ENCODE peak calls at places on chromosomes 7 and 10, in five cellular contexts. One of them, this sample, is unnamed.
A peak's percentile ranks its signal among the peaks of the same experiment; 100 is the strongest.

GRCh38 chr10:77837925-77838595 is 88.5 kb downstream of the DLG5 start:
- DNase-seq in mucosa of gallbladder: no peak
- DNase-seq in stimulated activated CD4-positive, alpha-beta T cell treated with anti-CD3 and anti-CD28 coated beads, Interleukin-12 subunit alpha, Interleukin-12 subunit beta, amount 100 ng/mL, for 4 hours: no peak
- DNase-seq in iPS DF 19.7: no peak
- DNase-seq in naive thymus-derived CD4-positive, alpha-beta T cell: no peak
- DNase-seq in this sample: no peak

GRCh38 chr7:102425639-102426267 is 7.6 kb upstream of the ORAI2 start:
- DNase-seq in mucosa of gallbladder: peak; percentile 32
- DNase-seq in stimulated activated CD4-positive, alpha-beta T cell treated with anti-CD3 and anti-CD28 coated beads, Interleukin-12 subunit alpha, Interleukin-12 subunit beta, amount 100 ng/mL, for 4 hours: peak; percentile 75
- DNase-seq in iPS DF 19.7: no peak
- DNase-seq in naive thymus-derived CD4-positive, alpha-beta T cell: no peak
- DNase-seq in this sample: peak; percentile 80

GRCh38 chr10:120765241-120765803 is 85.8 kb upstream of the WDR11 start:
- DNase-seq in mucosa of gallbladder: no peak
- DNase-seq in stimulated activated CD4-positive, alpha-beta T cell treated with anti-CD3 and anti-CD28 coated beads, Interleukin-12 subunit alpha, Interleukin-12 subunit beta, amount 100 ng/mL, for 4 hours: no peak
- DNase-seq in iPS DF 19.7: no peak
- DNase-seq in naive thymus-derived CD4-positive, alpha-beta T cell: no peak
- DNase-seq in this sample: no peak

GRCh38 chr7:64871761-64872160 is 31.3 kb upstream of the ZNF273 start:
- DNase-seq in mucosa of gallbladder: peak; percentile 6
- DNase-seq in stimulated activated CD4-positive, alpha-beta T cell treated with anti-CD3 and anti-CD28 coated beads, Interleukin-12 subunit alpha, Interleukin-12 subunit beta, amount 100 ng/mL, for 4 hours: no peak
- DNase-seq in iPS DF 19.7: no peak
- DNase-seq in naive thymus-derived CD4-positive, alpha-beta T cell: no peak
- DNase-seq in this sample: no peak

GRCh38 chr10:58189269-58189668 is 78.4 kb downstream of the IPMK start:
- DNase-seq in mucosa of gallbladder: no peak
- DNase-seq in stimulated activated CD4-positive, alpha-beta T cell treated with anti-CD3 and anti-CD28 coated beads, Interleukin-12 subunit alpha, Interleukin-12 subunit beta, amount 100 ng/mL, for 4 hours: no peak
- DNase-seq in iPS DF 19.7: no peak
- DNase-seq in naive thymus-derived CD4-positive, alpha-beta T cell: no peak
- DNase-seq in this sample: no peak

GRCh38 chr7:100506356-100506930 is 22.7 kb downstream of the NYAP1 start:
- DNase-seq in mucosa of gallbladder: no peak
- DNase-seq in stimulated activated CD4-positive, alpha-beta T cell treated with anti-CD3 and anti-CD28 coated beads, Interleukin-12 subunit alpha, Interleukin-12 subunit beta, amount 100 ng/mL, for 4 hours: no peak
- DNase-seq in iPS DF 19.7: no peak
- DNase-seq in naive thymus-derived CD4-positive, alpha-beta T cell: no peak
- DNase-seq in this sample: no peak

GRCh38 chr7:30789334-30789711 is 18.1 kb downstream of the MINDY4 start:
- DNase-seq in mucosa of gallbladder: no peak
- DNase-seq in stimulated activated CD4-positive, alpha-beta T cell treated with anti-CD3 and anti-CD28 coated beads, Interleukin-12 subunit alpha, Interleukin-12 subunit beta, amount 100 ng/mL, for 4 hours: no peak
- DNase-seq in iPS DF 19.7: no peak
- DNase-seq in naive thymus-derived CD4-positive, alpha-beta T cell: no peak
- DNase-seq in this sample: no peak

GRCh38 chr7:107746006-107746405 is 2.1 kb downstream of the CBLL1 start:
- DNase-seq in mucosa of gallbladder: no peak
- DNase-seq in stimulated activated CD4-positive, alpha-beta T cell treated with anti-CD3 and anti-CD28 coated beads, Interleukin-12 subunit alpha, Interleukin-12 subunit beta, amount 100 ng/mL, for 4 hours: no peak
- DNase-seq in iPS DF 19.7: no peak
- DNase-seq in naive thymus-derived CD4-positive, alpha-beta T cell: no peak
- DNase-seq in this sample: no peak

GRCh38 chr7:144057954-144058353 is 9.2 kb downstream of the OR2A5 start:
- DNase-seq in mucosa of gallbladder: no peak
- DNase-seq in stimulated activated CD4-positive, alpha-beta T cell treated with anti-CD3 and anti-CD28 coated beads, Interleukin-12 subunit alpha, Interleukin-12 subunit beta, amount 100 ng/mL, for 4 hours: no peak
- DNase-seq in iPS DF 19.7: no peak
- DNase-seq in naive thymus-derived CD4-positive, alpha-beta T cell: no peak
- DNase-seq in this sample: no peak

GRCh38 chr10:88028654-88029053 is 165.2 kb downstream of the PTEN start:
- DNase-seq in mucosa of gallbladder: peak; percentile 47
- DNase-seq in stimulated activated CD4-positive, alpha-beta T cell treated with anti-CD3 and anti-CD28 coated beads, Interleukin-12 subunit alpha, Interleukin-12 subunit beta, amount 100 ng/mL, for 4 hours: no peak
- DNase-seq in iPS DF 19.7: no peak
- DNase-seq in naive thymus-derived CD4-positive, alpha-beta T cell: peak; percentile 11
- DNase-seq in this sample: peak; percentile 33

GRCh38 chr7:143314107-143314506 is 1.8 kb upstream of the CLCN1 start:
- DNase-seq in mucosa of gallbladder: no peak
- DNase-seq in stimulated activated CD4-positive, alpha-beta T cell treated with anti-CD3 and anti-CD28 coated beads, Interleukin-12 subunit alpha, Interleukin-12 subunit beta, amount 100 ng/mL, for 4 hours: no peak
- DNase-seq in iPS DF 19.7: no peak
- DNase-seq in naive thymus-derived CD4-positive, alpha-beta T cell: no peak
- DNase-seq in this sample: no peak

GRCh38 chr10:59944339-59944935 is 38.1 kb upstream of the CCDC6 start:
- DNase-seq in mucosa of gallbladder: no peak
- DNase-seq in stimulated activated CD4-positive, alpha-beta T cell treated with anti-CD3 and anti-CD28 coated beads, Interleukin-12 subunit alpha, Interleukin-12 subunit beta, amount 100 ng/mL, for 4 hours: no peak
- DNase-seq in iPS DF 19.7: no peak
- DNase-seq in naive thymus-derived CD4-positive, alpha-beta T cell: no peak
- DNase-seq in this sample: no peak

GRCh38 chr10:61751599-61751998 is 88.9 kb downstream of the CABCOCO1 start:
- DNase-seq in mucosa of gallbladder: no peak
- DNase-seq in stimulated activated CD4-positive, alpha-beta T cell treated with anti-CD3 and anti-CD28 coated beads, Interleukin-12 subunit alpha, Interleukin-12 subunit beta, amount 100 ng/mL, for 4 hours: no peak
- DNase-seq in iPS DF 19.7: no peak
- DNase-seq in naive thymus-derived CD4-positive, alpha-beta T cell: no peak
- DNase-seq in this sample: no peak

GRCh38 chr10:113612154-113612553 is 51.7 kb downstream of the NRAP start:
- DNase-seq in mucosa of gallbladder: no peak
- DNase-seq in stimulated activated CD4-positive, alpha-beta T cell treated with anti-CD3 and anti-CD28 coated beads, Interleukin-12 subunit alpha, Interleukin-12 subunit beta, amount 100 ng/mL, for 4 hours: no peak
- DNase-seq in iPS DF 19.7: no peak
- DNase-seq in naive thymus-derived CD4-positive, alpha-beta T cell: no peak
- DNase-seq in this sample: no peak

GRCh38 chr7:64312826-64313225 is 935 bp upstream of the ZNF736 start:
- DNase-seq in mucosa of gallbladder: no peak
- DNase-seq in stimulated activated CD4-positive, alpha-beta T cell treated with anti-CD3 and anti-CD28 coated beads, Interleukin-12 subunit alpha, Interleukin-12 subunit beta, amount 100 ng/mL, for 4 hours: no peak
- DNase-seq in iPS DF 19.7: no peak
- DNase-seq in naive thymus-derived CD4-positive, alpha-beta T cell: no peak
- DNase-seq in this sample: no peak

GRCh38 chr10:113045155-113046055 is 95.4 kb downstream of the TCF7L2 start:
- DNase-seq in mucosa of gallbladder: no peak
- DNase-seq in stimulated activated CD4-positive, alpha-beta T cell treated with anti-CD3 and anti-CD28 coated beads, Interleukin-12 subunit alpha, Interleukin-12 subunit beta, amount 100 ng/mL, for 4 hours: no peak
- DNase-seq in iPS DF 19.7: no peak
- DNase-seq in naive thymus-derived CD4-positive, alpha-beta T cell: no peak
- DNase-seq in this sample: no peak

GRCh38 chr7:98224701-98225181 is 13.5 kb downstream of the BHLHA15 start:
- DNase-seq in mucosa of gallbladder: no peak
- DNase-seq in stimulated activated CD4-positive, alpha-beta T cell treated with anti-CD3 and anti-CD28 coated beads, Interleukin-12 subunit alpha, Interleukin-12 subunit beta, amount 100 ng/mL, for 4 hours: no peak
- DNase-seq in iPS DF 19.7: no peak
- DNase-seq in naive thymus-derived CD4-positive, alpha-beta T cell: no peak
- DNase-seq in this sample: no peak

GRCh38 chr10:107341281-107341680 is 176.8 kb upstream of the SORCS1 start:
- DNase-seq in mucosa of gallbladder: no peak
- DNase-seq in stimulated activated CD4-positive, alpha-beta T cell treated with anti-CD3 and anti-CD28 coated beads, Interleukin-12 subunit alpha, Interleukin-12 subunit beta, amount 100 ng/mL, for 4 hours: no peak
- DNase-seq in iPS DF 19.7: no peak
- DNase-seq in naive thymus-derived CD4-positive, alpha-beta T cell: no peak
- DNase-seq in this sample: no peak

GRCh38 chr10:72107325-72108003 is 19.1 kb upstream of the SPOCK2 start:
- DNase-seq in mucosa of gallbladder: no peak
- DNase-seq in stimulated activated CD4-positive, alpha-beta T cell treated with anti-CD3 and anti-CD28 coated beads, Interleukin-12 subunit alpha, Interleukin-12 subunit beta, amount 100 ng/mL, for 4 hours: no peak
- DNase-seq in iPS DF 19.7: no peak
- DNase-seq in naive thymus-derived CD4-positive, alpha-beta T cell: peak; percentile 66
- DNase-seq in this sample: peak; percentile 26

GRCh38 chr7:53422291-53422690 is 386.9 kb downstream of the POM121L12 start:
- DNase-seq in mucosa of gallbladder: no peak
- DNase-seq in stimulated activated CD4-positive, alpha-beta T cell treated with anti-CD3 and anti-CD28 coated beads, Interleukin-12 subunit alpha, Interleukin-12 subunit beta, amount 100 ng/mL, for 4 hours: no peak
- DNase-seq in iPS DF 19.7: no peak
- DNase-seq in naive thymus-derived CD4-positive, alpha-beta T cell: no peak
- DNase-seq in this sample: no peak

GRCh38 chr7:7696458-7697119 is 21.8 kb downstream of the RPA3 start:
- DNase-seq in mucosa of gallbladder: peak; percentile 35
- DNase-seq in stimulated activated CD4-positive, alpha-beta T cell treated with anti-CD3 and anti-CD28 coated beads, Interleukin-12 subunit alpha, Interleukin-12 subunit beta, amount 100 ng/mL, for 4 hours: no peak
- DNase-seq in iPS DF 19.7: no peak
- DNase-seq in naive thymus-derived CD4-positive, alpha-beta T cell: no peak
- DNase-seq in this sample: no peak

GRCh38 chr7:112290065-112290464 is 83.6 kb downstream of the ZNF277 start:
- DNase-seq in mucosa of gallbladder: no peak
- DNase-seq in stimulated activated CD4-positive, alpha-beta T cell treated with anti-CD3 and anti-CD28 coated beads, Interleukin-12 subunit alpha, Interleukin-12 subunit beta, amount 100 ng/mL, for 4 hours: no peak
- DNase-seq in iPS DF 19.7: no peak
- DNase-seq in naive thymus-derived CD4-positive, alpha-beta T cell: no peak
- DNase-seq in this sample: no peak

GRCh38 chr7:73367006-73367405 is 39.0 kb downstream of the FKBP6 start:
- DNase-seq in mucosa of gallbladder: no peak
- DNase-seq in stimulated activated CD4-positive, alpha-beta T cell treated with anti-CD3 and anti-CD28 coated beads, Interleukin-12 subunit alpha, Interleukin-12 subunit beta, amount 100 ng/mL, for 4 hours: no peak
- DNase-seq in iPS DF 19.7: no peak
- DNase-seq in naive thymus-derived CD4-positive, alpha-beta T cell: no peak
- DNase-seq in this sample: no peak

GRCh38 chr10:67119648-67120047 is 193.8 kb downstream of the LRRTM3 start:
- DNase-seq in mucosa of gallbladder: no peak
- DNase-seq in stimulated activated CD4-positive, alpha-beta T cell treated with anti-CD3 and anti-CD28 coated beads, Interleukin-12 subunit alpha, Interleukin-12 subunit beta, amount 100 ng/mL, for 4 hours: no peak
- DNase-seq in iPS DF 19.7: no peak
- DNase-seq in naive thymus-derived CD4-positive, alpha-beta T cell: no peak
- DNase-seq in this sample: no peak

GRCh38 chr7:18792866-18793595 is 297.5 kb downstream of the HDAC9 start:
- DNase-seq in mucosa of gallbladder: no peak
- DNase-seq in stimulated activated CD4-positive, alpha-beta T cell treated with anti-CD3 and anti-CD28 coated beads, Interleukin-12 subunit alpha, Interleukin-12 subunit beta, amount 100 ng/mL, for 4 hours: no peak
- DNase-seq in iPS DF 19.7: no peak
- DNase-seq in naive thymus-derived CD4-positive, alpha-beta T cell: no peak
- DNase-seq in this sample: no peak

GRCh38 chr10:119503821-119504220 is 38.7 kb downstream of the RGS10 start:
- DNase-seq in mucosa of gallbladder: no peak
- DNase-seq in stimulated activated CD4-positive, alpha-beta T cell treated with anti-CD3 and anti-CD28 coated beads, Interleukin-12 subunit alpha, Interleukin-12 subunit beta, amount 100 ng/mL, for 4 hours: no peak
- DNase-seq in iPS DF 19.7: no peak
- DNase-seq in naive thymus-derived CD4-positive, alpha-beta T cell: no peak
- DNase-seq in this sample: no peak

GRCh38 chr7:47392241-47392759 is 189.6 kb downstream of the TNS3 start:
- DNase-seq in mucosa of gallbladder: peak; percentile 72
- DNase-seq in stimulated activated CD4-positive, alpha-beta T cell treated with anti-CD3 and anti-CD28 coated beads, Interleukin-12 subunit alpha, Interleukin-12 subunit beta, amount 100 ng/mL, for 4 hours: no peak
- DNase-seq in iPS DF 19.7: no peak
- DNase-seq in naive thymus-derived CD4-positive, alpha-beta T cell: no peak
- DNase-seq in this sample: no peak

GRCh38 chr10:72814134-72814790 is 79.3 kb upstream of the OIT3 start:
- DNase-seq in mucosa of gallbladder: no peak
- DNase-seq in stimulated activated CD4-positive, alpha-beta T cell treated with anti-CD3 and anti-CD28 coated beads, Interleukin-12 subunit alpha, Interleukin-12 subunit beta, amount 100 ng/mL, for 4 hours: no peak
- DNase-seq in iPS DF 19.7: no peak
- DNase-seq in naive thymus-derived CD4-positive, alpha-beta T cell: no peak
- DNase-seq in this sample: no peak

GRCh38 chr7:151137076-151137611 is 30.4 kb downstream of the GBX1 start:
- DNase-seq in mucosa of gallbladder: no peak
- DNase-seq in stimulated activated CD4-positive, alpha-beta T cell treated with anti-CD3 and anti-CD28 coated beads, Interleukin-12 subunit alpha, Interleukin-12 subunit beta, amount 100 ng/mL, for 4 hours: no peak
- DNase-seq in iPS DF 19.7: no peak
- DNase-seq in naive thymus-derived CD4-positive, alpha-beta T cell: no peak
- DNase-seq in this sample: no peak

GRCh38 chr10:123229927-123230630 is 75.9 kb downstream of the BUB3 start:
- DNase-seq in mucosa of gallbladder: no peak
- DNase-seq in stimulated activated CD4-positive, alpha-beta T cell treated with anti-CD3 and anti-CD28 coated beads, Interleukin-12 subunit alpha, Interleukin-12 subunit beta, amount 100 ng/mL, for 4 hours: no peak
- DNase-seq in iPS DF 19.7: no peak
- DNase-seq in naive thymus-derived CD4-positive, alpha-beta T cell: no peak
- DNase-seq in this sample: no peak

GRCh38 chr7:78642751-78643150 is 810.7 kb downstream of the MAGI2 start:
- DNase-seq in mucosa of gallbladder: no peak
- DNase-seq in stimulated activated CD4-positive, alpha-beta T cell treated with anti-CD3 and anti-CD28 coated beads, Interleukin-12 subunit alpha, Interleukin-12 subunit beta, amount 100 ng/mL, for 4 hours: no peak
- DNase-seq in iPS DF 19.7: no peak
- DNase-seq in naive thymus-derived CD4-positive, alpha-beta T cell: no peak
- DNase-seq in this sample: no peak

GRCh38 chr10:122287584-122287983 is 16.5 kb downstream of the BTBD16 start:
- DNase-seq in mucosa of gallbladder: no peak
- DNase-seq in stimulated activated CD4-positive, alpha-beta T cell treated with anti-CD3 and anti-CD28 coated beads, Interleukin-12 subunit alpha, Interleukin-12 subunit beta, amount 100 ng/mL, for 4 hours: no peak
- DNase-seq in iPS DF 19.7: no peak
- DNase-seq in naive thymus-derived CD4-positive, alpha-beta T cell: no peak
- DNase-seq in this sample: no peak